ENCODE peak calls at places on chromosomes 6 and 20, in ten cellular contexts. One of them, this sample, is unnamed. For H3K36me3, the result is how much of the 10 kb centered on the place peaks cover.

GRCh38 chr6:33420493-33421343 is 853 bp downstream of the SYNGAP1 start:
- DNase-seq in suprapubic skin: peak
- DNase-seq in adrenal gland: no peak
- DNase-seq in uterus: no peak
- DNase-seq in sigmoid colon: no peak
- DNase-seq in thyroid gland: no peak
- DNase-seq in ovary: no peak
- DNase-seq in transverse colon: no peak
- DNase-seq in tibial nerve: no peak
- DNase-seq in heart left ventricle: no peak
- DNase-seq in this sample: no peak

GRCh38 chr6:23282243-23283021 is 713.1 kb downstream of the HDGFL1 start:
- DNase-seq in heart left ventricle: no peak
- DNase-seq in tibial nerve: no peak
- DNase-seq in adrenal gland: no peak
- DNase-seq in uterus: no peak
- DNase-seq in ovary: no peak
- DNase-seq in thyroid gland: no peak
- DNase-seq in sigmoid colon: no peak
- DNase-seq in transverse colon: no peak
- DNase-seq in suprapubic skin: no peak
- DNase-seq in this sample: no peak

GRCh38 chr6:18451756-18452155 is 64.6 kb downstream of the RNF144B start:
- DNase-seq in suprapubic skin: no peak
- DNase-seq in transverse colon: no peak
- DNase-seq in heart left ventricle: no peak
- DNase-seq in sigmoid colon: no peak
- DNase-seq in thyroid gland: no peak
- DNase-seq in uterus: no peak
- DNase-seq in adrenal gland: no peak
- DNase-seq in tibial nerve: no peak
- DNase-seq in ovary: no peak
- DNase-seq in this sample: no peak

GRCh38 chr6:43878823-43879495 is 108.9 kb downstream of the VEGFA start:
- DNase-seq in heart left ventricle: peak
- DNase-seq in sigmoid colon: no peak
- DNase-seq in suprapubic skin: no peak
- DNase-seq in thyroid gland: peak
- DNase-seq in adrenal gland: peak
- DNase-seq in tibial nerve: no peak
- DNase-seq in ovary: no peak
- DNase-seq in transverse colon: peak
- DNase-seq in uterus: peak
- DNase-seq in this sample: peak

GRCh38 chr6:113723182-113723581 is 134.0 kb upstream of the MARCKS start:
- DNase-seq in suprapubic skin: no peak
- DNase-seq in thyroid gland: no peak
- DNase-seq in uterus: no peak
- DNase-seq in transverse colon: no peak
- DNase-seq in heart left ventricle: no peak
- DNase-seq in sigmoid colon: no peak
- DNase-seq in tibial nerve: no peak
- DNase-seq in ovary: no peak
- DNase-seq in adrenal gland: peak
- DNase-seq in this sample: no peak

GRCh38 chr6:125201961-125202729 is 48.6 kb downstream of the TPD52L1 start:
- DNase-seq in tibial nerve: peak
- DNase-seq in sigmoid colon: peak
- DNase-seq in transverse colon: peak
- DNase-seq in uterus: no peak
- DNase-seq in ovary: no peak
- DNase-seq in thyroid gland: peak
- DNase-seq in suprapubic skin: no peak
- DNase-seq in heart left ventricle: no peak
- DNase-seq in adrenal gland: peak
- DNase-seq in this sample: peak

GRCh38 chr20:46512943-46513844 is at the start of gene ZNF334:
- DNase-seq in tibial nerve: no peak
- DNase-seq in uterus: peak
- DNase-seq in suprapubic skin: no peak
- DNase-seq in heart left ventricle: peak
- DNase-seq in ovary: peak
- DNase-seq in sigmoid colon: peak
- DNase-seq in transverse colon: peak
- DNase-seq in thyroid gland: peak
- DNase-seq in adrenal gland: peak
- DNase-seq in this sample: peak

GRCh38 chr6:28742668-28743270 is 181.0 kb downstream of the TRIM27 start:
- DNase-seq in uterus: no peak
- DNase-seq in suprapubic skin: no peak
- DNase-seq in sigmoid colon: no peak
- DNase-seq in adrenal gland: no peak
- DNase-seq in ovary: no peak
- DNase-seq in heart left ventricle: no peak
- DNase-seq in transverse colon: no peak
- DNase-seq in thyroid gland: no peak
- DNase-seq in tibial nerve: no peak
- DNase-seq in this sample: no peak

DNA sequence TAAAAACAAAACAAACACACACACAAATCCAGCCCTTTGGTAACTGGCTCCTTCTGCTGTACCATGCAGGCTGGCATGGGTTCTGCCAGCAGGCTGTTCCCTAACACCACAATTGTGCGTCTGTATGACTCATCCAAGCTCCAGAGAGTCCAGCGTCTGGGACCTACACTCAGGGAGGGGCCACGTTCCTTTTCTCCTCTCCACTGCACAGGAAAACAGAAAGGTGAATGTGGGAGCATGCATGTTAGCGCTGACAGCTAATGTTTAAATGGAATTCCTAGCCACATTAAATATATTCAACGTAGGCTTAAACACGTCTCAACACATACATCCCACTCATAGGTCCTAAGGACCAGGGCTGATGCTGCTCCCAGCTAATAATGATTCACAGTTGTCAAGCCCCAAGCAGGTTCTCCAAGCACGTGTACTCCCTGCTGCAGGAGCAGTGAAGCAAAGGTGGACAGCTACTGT is 20.7 kb downstream of the MAP1LC3A start:
- DNase-seq in transverse colon: peak
- DNase-seq in heart left ventricle: peak
- DNase-seq in thyroid gland: no peak
- DNase-seq in adrenal gland: peak
- DNase-seq in sigmoid colon: no peak
- DNase-seq in uterus: peak
- DNase-seq in tibial nerve: peak
- DNase-seq in suprapubic skin: no peak
- DNase-seq in ovary: no peak
- DNase-seq in this sample: peak
- TF ChIP-seq CTCF in transverse colon: peak
- TF ChIP-seq CTCF in heart left ventricle: peak
- TF ChIP-seq CTCF in thyroid gland: no peak
- TF ChIP-seq CTCF in adrenal gland: peak
- TF ChIP-seq CTCF in sigmoid colon: peak
- TF ChIP-seq CTCF in uterus: peak
- TF ChIP-seq CTCF in tibial nerve: peak
- TF ChIP-seq CTCF in suprapubic skin: peak
- TF ChIP-seq CTCF in ovary: no peak
- TF ChIP-seq CTCF in this sample: peak

DNA sequence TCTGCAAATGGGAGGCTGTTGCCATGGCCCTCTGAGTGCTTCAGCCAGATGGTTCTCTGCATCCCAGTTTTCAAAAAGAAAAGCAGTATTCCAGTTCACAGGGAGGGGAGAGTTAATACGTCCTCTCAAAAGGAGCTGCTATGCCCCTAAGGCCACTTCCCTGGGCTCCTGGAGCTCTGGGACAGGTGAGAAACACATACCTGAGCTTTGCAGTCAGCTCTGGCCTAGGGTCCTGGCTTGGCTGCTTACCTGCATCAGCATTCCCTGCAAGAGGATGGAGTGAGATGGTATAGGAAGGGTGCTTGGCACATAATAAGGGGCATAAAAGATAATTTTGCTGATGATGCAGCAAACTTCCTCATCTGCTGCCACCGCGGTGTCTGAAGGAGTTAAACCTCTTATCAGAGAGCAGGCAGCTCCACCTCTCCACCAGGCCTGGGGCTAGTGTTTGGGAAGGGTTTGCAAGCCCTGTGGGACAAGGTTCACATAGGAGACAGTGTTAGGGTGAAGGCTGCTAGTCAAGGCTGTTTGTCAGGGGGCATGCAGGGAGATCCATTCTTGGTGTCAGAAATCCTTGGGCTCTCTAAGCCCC is 62.7 kb downstream of the SLC24A3 start:
- DNase-seq in thyroid gland: no peak
- DNase-seq in heart left ventricle: no peak
- DNase-seq in adrenal gland: no peak
- DNase-seq in sigmoid colon: no peak
- DNase-seq in suprapubic skin: no peak
- DNase-seq in ovary: no peak
- DNase-seq in tibial nerve: no peak
- DNase-seq in uterus: no peak
- DNase-seq in transverse colon: no peak
- DNase-seq in this sample: no peak
- TF ChIP-seq POLR2A in thyroid gland: no peak
- TF ChIP-seq POLR2A in heart left ventricle: no peak
- TF ChIP-seq POLR2A in adrenal gland: no peak
- TF ChIP-seq POLR2A in sigmoid colon: no peak
- TF ChIP-seq POLR2A in suprapubic skin: no peak
- TF ChIP-seq POLR2A in ovary: no peak
- TF ChIP-seq POLR2A in tibial nerve: no peak
- TF ChIP-seq POLR2A in uterus: no peak
- TF ChIP-seq POLR2A in transverse colon: no peak
- TF ChIP-seq POLR2A in this sample: no peak

GRCh38 chr20:62195072-62195400 is 12.2 kb downstream of the MTG2 start:
- DNase-seq in suprapubic skin: no peak
- DNase-seq in tibial nerve: no peak
- DNase-seq in thyroid gland: no peak
- DNase-seq in heart left ventricle: no peak
- DNase-seq in ovary: no peak
- DNase-seq in transverse colon: no peak
- DNase-seq in adrenal gland: no peak
- DNase-seq in sigmoid colon: no peak
- DNase-seq in uterus: no peak
- DNase-seq in this sample: no peak

GRCh38 chr20:62191781-62192559 is 9.1 kb downstream of the MTG2 start:
- DNase-seq in sigmoid colon: no peak
- DNase-seq in adrenal gland: no peak
- DNase-seq in uterus: no peak
- DNase-seq in transverse colon: no peak
- DNase-seq in thyroid gland: no peak
- DNase-seq in suprapubic skin: no peak
- DNase-seq in tibial nerve: no peak
- DNase-seq in ovary: no peak
- DNase-seq in heart left ventricle: no peak
- DNase-seq in this sample: no peak

GRCh38 chr20:62192635-62193034 is 9.8 kb downstream of the MTG2 start:
- DNase-seq in suprapubic skin: no peak
- DNase-seq in sigmoid colon: no peak
- DNase-seq in uterus: no peak
- DNase-seq in ovary: no peak
- DNase-seq in tibial nerve: no peak
- DNase-seq in heart left ventricle: no peak
- DNase-seq in adrenal gland: no peak
- DNase-seq in thyroid gland: no peak
- DNase-seq in transverse colon: no peak
- DNase-seq in this sample: no peak

GRCh38 chr20:62195736-62196135 is 12.9 kb downstream of the MTG2 start:
- DNase-seq in tibial nerve: no peak
- DNase-seq in uterus: no peak
- DNase-seq in heart left ventricle: no peak
- DNase-seq in adrenal gland: no peak
- DNase-seq in transverse colon: no peak
- DNase-seq in suprapubic skin: no peak
- DNase-seq in sigmoid colon: no peak
- DNase-seq in thyroid gland: no peak
- DNase-seq in ovary: no peak
- DNase-seq in this sample: no peak

DNA sequence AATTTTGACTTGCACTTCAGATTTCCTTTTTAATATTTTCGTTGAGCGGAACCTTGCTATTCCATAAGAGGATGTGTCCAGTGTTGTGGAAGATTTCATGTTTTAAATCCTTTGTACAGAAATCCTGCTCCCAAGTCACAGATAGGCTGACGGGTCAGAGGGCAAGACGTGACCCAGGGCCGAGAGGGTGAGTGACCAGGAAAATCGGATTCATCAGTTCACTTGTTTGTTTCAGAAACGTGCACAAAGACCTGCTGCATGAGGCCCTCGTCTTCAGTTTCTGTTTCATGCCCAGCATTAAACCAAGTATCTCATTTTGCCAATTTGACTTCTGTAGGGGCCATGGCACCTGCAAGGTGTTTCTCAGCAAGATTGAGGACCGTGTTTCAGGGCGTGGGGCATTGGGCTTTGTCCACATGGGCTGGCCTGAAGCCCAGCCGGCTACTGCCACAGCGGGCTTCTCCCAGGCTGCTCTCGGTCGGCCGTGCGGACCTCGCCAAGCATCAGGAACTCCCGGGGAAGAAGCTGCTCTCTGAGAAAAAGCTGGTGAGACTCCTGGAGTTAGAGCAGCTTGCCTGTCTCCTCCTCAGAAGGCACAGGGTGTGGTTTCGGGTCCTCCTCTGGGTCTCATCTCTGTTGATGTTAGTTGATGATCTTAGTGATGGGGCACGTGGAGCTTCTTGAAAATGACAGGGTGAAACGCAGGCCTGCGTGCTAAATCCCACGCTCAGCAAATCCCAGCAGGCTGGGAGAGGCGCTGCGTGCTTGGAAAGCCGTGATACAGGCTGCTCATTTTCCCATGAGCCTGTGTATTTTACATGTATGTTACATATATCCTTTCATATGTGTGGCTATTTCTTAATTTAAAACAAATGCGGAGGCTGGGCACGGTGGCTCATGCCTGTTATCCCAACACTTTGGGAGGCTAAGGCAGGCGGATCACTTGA is 10.5 kb downstream of the MTG2 start:
- DNase-seq in ovary: no peak
- DNase-seq in transverse colon: no peak
- DNase-seq in suprapubic skin: no peak
- DNase-seq in adrenal gland: no peak
- DNase-seq in heart left ventricle: no peak
- DNase-seq in uterus: no peak
- DNase-seq in tibial nerve: no peak
- DNase-seq in thyroid gland: no peak
- DNase-seq in sigmoid colon: no peak
- DNase-seq in this sample: no peak
- H3K36me3 ChIP-seq in ovary: under half
- H3K36me3 ChIP-seq in transverse colon: under half
- H3K36me3 ChIP-seq in suprapubic skin: under half
- H3K36me3 ChIP-seq in adrenal gland: under half
- H3K36me3 ChIP-seq in heart left ventricle: half or more
- H3K36me3 ChIP-seq in uterus: under half
- H3K36me3 ChIP-seq in tibial nerve: half or more
- H3K36me3 ChIP-seq in thyroid gland: under half
- H3K36me3 ChIP-seq in sigmoid colon: half or more
- H3K36me3 ChIP-seq in this sample: under half

DNA sequence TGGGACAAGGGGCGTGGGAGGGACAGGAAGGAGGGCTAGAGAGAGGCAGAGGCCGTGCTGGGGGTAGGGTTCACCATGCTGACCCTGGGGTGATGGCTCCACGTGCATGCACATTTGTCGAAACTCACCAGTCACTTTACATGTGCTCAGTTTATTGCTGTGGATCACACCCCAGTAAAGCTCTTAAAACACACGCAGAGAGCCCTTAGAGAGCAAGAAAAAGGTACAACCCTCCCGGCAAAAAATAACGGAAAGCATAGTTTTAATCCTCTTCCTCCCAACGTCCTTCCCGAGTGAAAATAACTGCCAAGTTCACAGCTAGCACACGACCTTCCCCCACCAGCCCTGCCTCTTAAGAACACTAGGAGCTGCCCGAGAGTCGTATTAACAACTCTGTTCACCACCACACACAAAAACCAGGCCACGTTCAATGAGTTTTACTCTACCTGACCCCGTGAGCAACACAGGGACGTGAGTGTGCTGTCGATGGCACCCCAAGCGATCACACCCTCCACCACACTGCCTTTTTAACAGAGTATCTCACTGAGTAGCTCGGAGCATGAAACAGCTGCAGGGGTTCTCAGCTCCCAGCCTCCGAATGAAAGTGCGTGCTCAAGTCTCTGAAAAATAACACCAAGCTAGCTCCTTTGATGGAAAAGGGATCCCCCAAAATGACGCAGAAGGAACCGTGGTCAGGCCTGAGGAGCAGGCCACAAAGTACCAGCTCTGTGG is 39.7 kb downstream of the TAF4 start:
- DNase-seq in uterus: peak
- DNase-seq in suprapubic skin: no peak
- DNase-seq in tibial nerve: peak
- DNase-seq in ovary: peak
- DNase-seq in sigmoid colon: no peak
- DNase-seq in heart left ventricle: peak
- DNase-seq in adrenal gland: peak
- DNase-seq in thyroid gland: peak
- DNase-seq in transverse colon: no peak
- DNase-seq in this sample: peak
- TF ChIP-seq CTCF in uterus: peak
- TF ChIP-seq CTCF in suprapubic skin: no peak
- TF ChIP-seq CTCF in tibial nerve: peak
- TF ChIP-seq CTCF in ovary: peak
- TF ChIP-seq CTCF in sigmoid colon: peak
- TF ChIP-seq CTCF in heart left ventricle: peak
- TF ChIP-seq CTCF in adrenal gland: peak
- TF ChIP-seq CTCF in thyroid gland: no peak
- TF ChIP-seq CTCF in transverse colon: peak
- TF ChIP-seq CTCF in this sample: no peak

This sample was measured in body of pancreas.